ENCODE peak calls at places on chromosome 2, in six cellular contexts. One of them, this sample, is unnamed.

GRCh38 chr2:55175254-55176093 is 56.6 kb downstream of the CLHC1 start:
- DNase-seq in neuronal stem cell: no peak
- DNase-seq in cardiac fibroblast: peak
- DNase-seq in astrocyte: peak
- DNase-seq in CD8-positive, alpha-beta memory T cell: no peak
- DNase-seq in CD4-positive, CD25-positive, alpha-beta regulatory T cell: no peak
- DNase-seq in this sample: no peak

GRCh38 chr2:230475143-230475542 is 59.1 kb downstream of the SP100 start:
- DNase-seq in astrocyte: no peak
- DNase-seq in cardiac fibroblast: no peak
- DNase-seq in CD8-positive, alpha-beta memory T cell: no peak
- DNase-seq in neuronal stem cell: no peak
- DNase-seq in CD4-positive, CD25-positive, alpha-beta regulatory T cell: no peak
- DNase-seq in this sample: no peak

GRCh38 chr2:140876015-140876414 is 1254.8 kb downstream of the LRP1B start:
- DNase-seq in cardiac fibroblast: no peak
- DNase-seq in neuronal stem cell: no peak
- DNase-seq in CD8-positive, alpha-beta memory T cell: no peak
- DNase-seq in CD4-positive, CD25-positive, alpha-beta regulatory T cell: no peak
- DNase-seq in astrocyte: no peak
- DNase-seq in this sample: no peak

GRCh38 chr2:46383784-46384456 is 86.7 kb downstream of the EPAS1 start:
- DNase-seq in CD8-positive, alpha-beta memory T cell: no peak
- DNase-seq in astrocyte: no peak
- DNase-seq in neuronal stem cell: no peak
- DNase-seq in CD4-positive, CD25-positive, alpha-beta regulatory T cell: no peak
- DNase-seq in cardiac fibroblast: no peak
- DNase-seq in this sample: no peak

GRCh38 chr2:46162329-46162870 is 134.8 kb upstream of the EPAS1 start:
- DNase-seq in astrocyte: no peak
- DNase-seq in CD4-positive, CD25-positive, alpha-beta regulatory T cell: no peak
- DNase-seq in CD8-positive, alpha-beta memory T cell: no peak
- DNase-seq in cardiac fibroblast: peak
- DNase-seq in neuronal stem cell: no peak
- DNase-seq in this sample: no peak

GRCh38 chr2:77807531-77808215 is 285.5 kb upstream of the LRRTM4 start:
- DNase-seq in CD8-positive, alpha-beta memory T cell: no peak
- DNase-seq in cardiac fibroblast: no peak
- DNase-seq in astrocyte: no peak
- DNase-seq in neuronal stem cell: no peak
- DNase-seq in CD4-positive, CD25-positive, alpha-beta regulatory T cell: no peak
- DNase-seq in this sample: no peak

GRCh38 chr2:177172034-177172880 is 40.3 kb upstream of the HNRNPA3 start:
- DNase-seq in cardiac fibroblast: peak
- DNase-seq in astrocyte: peak
- DNase-seq in CD4-positive, CD25-positive, alpha-beta regulatory T cell: no peak
- DNase-seq in CD8-positive, alpha-beta memory T cell: no peak
- DNase-seq in neuronal stem cell: no peak
- DNase-seq in this sample: no peak

GRCh38 chr2:215946581-215946980 is 66.8 kb downstream of the MREG start:
- DNase-seq in CD8-positive, alpha-beta memory T cell: no peak
- DNase-seq in CD4-positive, CD25-positive, alpha-beta regulatory T cell: no peak
- DNase-seq in neuronal stem cell: no peak
- DNase-seq in astrocyte: no peak
- DNase-seq in cardiac fibroblast: no peak
- DNase-seq in this sample: no peak

GRCh38 chr2:204072443-204073324 is 136.1 kb downstream of the ICOS start:
- DNase-seq in cardiac fibroblast: peak
- DNase-seq in CD4-positive, CD25-positive, alpha-beta regulatory T cell: peak
- DNase-seq in astrocyte: no peak
- DNase-seq in neuronal stem cell: peak
- DNase-seq in CD8-positive, alpha-beta memory T cell: peak
- DNase-seq in this sample: peak

GRCh38 chr2:210452194-210452593 is 24.4 kb downstream of the LANCL1 start:
- DNase-seq in astrocyte: no peak
- DNase-seq in cardiac fibroblast: no peak
- DNase-seq in neuronal stem cell: no peak
- DNase-seq in CD8-positive, alpha-beta memory T cell: no peak
- DNase-seq in CD4-positive, CD25-positive, alpha-beta regulatory T cell: no peak
- DNase-seq in this sample: no peak

GRCh38 chr2:236177604-236177966 is 9.4 kb upstream of the GBX2 start:
- DNase-seq in CD8-positive, alpha-beta memory T cell: no peak
- DNase-seq in astrocyte: no peak
- DNase-seq in neuronal stem cell: peak
- DNase-seq in CD4-positive, CD25-positive, alpha-beta regulatory T cell: no peak
- DNase-seq in cardiac fibroblast: peak
- DNase-seq in this sample: no peak

GRCh38 chr2:241701155-241701404 is 759 bp upstream of the ING5 start:
- DNase-seq in astrocyte: peak
- DNase-seq in neuronal stem cell: no peak
- DNase-seq in CD8-positive, alpha-beta memory T cell: no peak
- DNase-seq in cardiac fibroblast: peak
- DNase-seq in CD4-positive, CD25-positive, alpha-beta regulatory T cell: no peak
- DNase-seq in this sample: no peak

GRCh38 chr2:58221909-58222308 is 19.2 kb downstream of the FANCL start:
- DNase-seq in neuronal stem cell: no peak
- DNase-seq in cardiac fibroblast: peak
- DNase-seq in astrocyte: no peak
- DNase-seq in CD8-positive, alpha-beta memory T cell: no peak
- DNase-seq in CD4-positive, CD25-positive, alpha-beta regulatory T cell: no peak
- DNase-seq in this sample: no peak

GRCh38 chr2:109174214-109174613 is 45.2 kb downstream of the SH3RF3 start:
- DNase-seq in cardiac fibroblast: no peak
- DNase-seq in CD4-positive, CD25-positive, alpha-beta regulatory T cell: no peak
- DNase-seq in neuronal stem cell: no peak
- DNase-seq in astrocyte: no peak
- DNase-seq in CD8-positive, alpha-beta memory T cell: no peak
- DNase-seq in this sample: no peak

GRCh38 chr2:172864182-172864581 is 128.5 kb downstream of the RAPGEF4 start:
- DNase-seq in cardiac fibroblast: peak
- DNase-seq in CD4-positive, CD25-positive, alpha-beta regulatory T cell: no peak
- DNase-seq in CD8-positive, alpha-beta memory T cell: no peak
- DNase-seq in astrocyte: no peak
- DNase-seq in neuronal stem cell: peak
- DNase-seq in this sample: peak

GRCh38 chr2:37472959-37473358 is 128.5 kb downstream of the QPCT start:
- DNase-seq in CD4-positive, CD25-positive, alpha-beta regulatory T cell: no peak
- DNase-seq in neuronal stem cell: no peak
- DNase-seq in astrocyte: peak
- DNase-seq in CD8-positive, alpha-beta memory T cell: no peak
- DNase-seq in cardiac fibroblast: peak
- DNase-seq in this sample: no peak

GRCh38 chr2:85577386-85578242 is at the start of gene VAMP8:
- DNase-seq in CD4-positive, CD25-positive, alpha-beta regulatory T cell: peak
- DNase-seq in astrocyte: no peak
- DNase-seq in neuronal stem cell: no peak
- DNase-seq in CD8-positive, alpha-beta memory T cell: peak
- DNase-seq in cardiac fibroblast: no peak
- DNase-seq in this sample: peak

GRCh38 chr2:86825728-86826386 is 35.1 kb upstream of the CD8A start:
- DNase-seq in CD4-positive, CD25-positive, alpha-beta regulatory T cell: no peak
- DNase-seq in CD8-positive, alpha-beta memory T cell: peak
- DNase-seq in astrocyte: no peak
- DNase-seq in neuronal stem cell: no peak
- DNase-seq in cardiac fibroblast: no peak
- DNase-seq in this sample: peak

GRCh38 chr2:68900496-68901198 is 29.4 kb upstream of the BMP10 start:
- DNase-seq in CD4-positive, CD25-positive, alpha-beta regulatory T cell: no peak
- DNase-seq in neuronal stem cell: no peak
- DNase-seq in astrocyte: no peak
- DNase-seq in CD8-positive, alpha-beta memory T cell: no peak
- DNase-seq in cardiac fibroblast: no peak
- DNase-seq in this sample: no peak

GRCh38 chr2:239760596-239760995 is 264.5 kb downstream of the NDUFA10 start:
- DNase-seq in astrocyte: no peak
- DNase-seq in CD8-positive, alpha-beta memory T cell: no peak
- DNase-seq in neuronal stem cell: no peak
- DNase-seq in CD4-positive, CD25-positive, alpha-beta regulatory T cell: no peak
- DNase-seq in cardiac fibroblast: no peak
- DNase-seq in this sample: no peak

GRCh38 chr2:237650455-237650850 is 23.1 kb downstream of the LRRFIP1 start:
- DNase-seq in cardiac fibroblast: no peak
- DNase-seq in neuronal stem cell: no peak
- DNase-seq in CD4-positive, CD25-positive, alpha-beta regulatory T cell: no peak
- DNase-seq in CD8-positive, alpha-beta memory T cell: no peak
- DNase-seq in astrocyte: no peak
- DNase-seq in this sample: no peak

GRCh38 chr2:65620524-65620923 is 188.1 kb upstream of the SPRED2 start:
- DNase-seq in astrocyte: no peak
- DNase-seq in neuronal stem cell: no peak
- DNase-seq in cardiac fibroblast: no peak
- DNase-seq in CD4-positive, CD25-positive, alpha-beta regulatory T cell: no peak
- DNase-seq in CD8-positive, alpha-beta memory T cell: no peak
- DNase-seq in this sample: no peak

GRCh38 chr2:212905640-212906201 is 245.7 kb downstream of the IKZF2 start:
- DNase-seq in cardiac fibroblast: peak
- DNase-seq in astrocyte: peak
- DNase-seq in CD8-positive, alpha-beta memory T cell: no peak
- DNase-seq in CD4-positive, CD25-positive, alpha-beta regulatory T cell: no peak
- DNase-seq in neuronal stem cell: peak
- DNase-seq in this sample: no peak

GRCh38 chr2:216341151-216341550 is 31.1 kb downstream of the MARCHF4 start:
- DNase-seq in CD4-positive, CD25-positive, alpha-beta regulatory T cell: no peak
- DNase-seq in cardiac fibroblast: no peak
- DNase-seq in astrocyte: peak
- DNase-seq in CD8-positive, alpha-beta memory T cell: no peak
- DNase-seq in neuronal stem cell: no peak
- DNase-seq in this sample: no peak

GRCh38 chr2:66577331-66578041 is 142.6 kb downstream of the MEIS1 start:
- DNase-seq in astrocyte: no peak
- DNase-seq in cardiac fibroblast: no peak
- DNase-seq in CD8-positive, alpha-beta memory T cell: no peak
- DNase-seq in neuronal stem cell: no peak
- DNase-seq in CD4-positive, CD25-positive, alpha-beta regulatory T cell: no peak
- DNase-seq in this sample: no peak

GRCh38 chr2:30231726-30232026 is 342 bp downstream of the LBH start:
- DNase-seq in CD4-positive, CD25-positive, alpha-beta regulatory T cell: no peak
- DNase-seq in neuronal stem cell: no peak
- DNase-seq in CD8-positive, alpha-beta memory T cell: no peak
- DNase-seq in cardiac fibroblast: no peak
- DNase-seq in astrocyte: no peak
- DNase-seq in this sample: no peak

GRCh38 chr2:26901326-26902183 is 53.6 kb downstream of the DPYSL5 start:
- DNase-seq in astrocyte: no peak
- DNase-seq in CD8-positive, alpha-beta memory T cell: no peak
- DNase-seq in neuronal stem cell: no peak
- DNase-seq in cardiac fibroblast: no peak
- DNase-seq in CD4-positive, CD25-positive, alpha-beta regulatory T cell: no peak
- DNase-seq in this sample: no peak
- H3K4me3 ChIP-seq in astrocyte: no peak
- H3K4me3 ChIP-seq in CD8-positive, alpha-beta memory T cell: no peak
- H3K4me3 ChIP-seq in neuronal stem cell: no peak
- H3K4me3 ChIP-seq in cardiac fibroblast: no peak
- H3K4me3 ChIP-seq in CD4-positive, CD25-positive, alpha-beta regulatory T cell: no peak
- H3K4me3 ChIP-seq in this sample: no peak

GRCh38 chr2:181657379-181657778 is 474 bp upstream of the CERKL start:
- DNase-seq in neuronal stem cell: no peak
- DNase-seq in CD4-positive, CD25-positive, alpha-beta regulatory T cell: no peak
- DNase-seq in CD8-positive, alpha-beta memory T cell: no peak
- DNase-seq in cardiac fibroblast: no peak
- DNase-seq in astrocyte: no peak
- DNase-seq in this sample: no peak
- H3K4me3 ChIP-seq in neuronal stem cell: no peak
- H3K4me3 ChIP-seq in CD4-positive, CD25-positive, alpha-beta regulatory T cell: no peak
- H3K4me3 ChIP-seq in CD8-positive, alpha-beta memory T cell: no peak
- H3K4me3 ChIP-seq in cardiac fibroblast: no peak
- H3K4me3 ChIP-seq in astrocyte: peak
- H3K4me3 ChIP-seq in this sample: peak

GRCh38 chr2:119156891-119157773 is 1.4 kb downstream of the C1QL2 start:
- DNase-seq in neuronal stem cell: no peak
- DNase-seq in CD8-positive, alpha-beta memory T cell: no peak
- DNase-seq in astrocyte: no peak
- DNase-seq in cardiac fibroblast: no peak
- DNase-seq in CD4-positive, CD25-positive, alpha-beta regulatory T cell: no peak
- DNase-seq in this sample: no peak

GRCh38 chr2:119158563-119159347 is at the start of gene C1QL2:
- DNase-seq in CD4-positive, CD25-positive, alpha-beta regulatory T cell: no peak
- DNase-seq in CD8-positive, alpha-beta memory T cell: no peak
- DNase-seq in neuronal stem cell: peak
- DNase-seq in astrocyte: no peak
- DNase-seq in cardiac fibroblast: no peak
- DNase-seq in this sample: no peak

GRCh38 chr2:119156105-119156890 is 2.3 kb downstream of the C1QL2 start:
- DNase-seq in cardiac fibroblast: no peak
- DNase-seq in astrocyte: no peak
- DNase-seq in CD4-positive, CD25-positive, alpha-beta regulatory T cell: no peak
- DNase-seq in neuronal stem cell: peak
- DNase-seq in CD8-positive, alpha-beta memory T cell: no peak
- DNase-seq in this sample: no peak

GRCh38 chr2:119157850-119158511 is 570 bp downstream of the C1QL2 start:
- DNase-seq in CD4-positive, CD25-positive, alpha-beta regulatory T cell: no peak
- DNase-seq in CD8-positive, alpha-beta memory T cell: no peak
- DNase-seq in cardiac fibroblast: no peak
- DNase-seq in astrocyte: no peak
- DNase-seq in neuronal stem cell: no peak
- DNase-seq in this sample: no peak

DNA sequence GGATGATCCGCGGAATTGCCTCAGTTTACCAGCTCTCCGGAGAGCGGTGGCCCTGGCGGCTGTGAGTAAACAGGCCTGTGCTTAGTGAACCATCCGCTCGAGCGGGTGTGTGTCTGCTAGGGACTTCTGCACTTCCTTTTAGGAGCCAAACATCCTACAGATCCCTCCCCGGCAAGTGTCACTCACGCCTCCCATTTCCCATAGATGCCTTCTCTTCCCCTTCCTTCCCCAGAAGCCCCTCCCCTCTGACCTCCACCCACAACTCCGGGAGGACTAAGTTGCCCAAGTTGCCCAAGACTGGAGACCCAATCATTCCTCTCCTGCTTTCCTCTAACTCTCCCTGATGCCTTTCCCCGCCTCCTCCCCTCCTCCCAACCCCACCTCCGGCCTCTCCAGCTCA is 2.9 kb downstream of the C1QL2 start:
- DNase-seq in cardiac fibroblast: no peak
- DNase-seq in neuronal stem cell: peak
- DNase-seq in CD8-positive, alpha-beta memory T cell: no peak
- DNase-seq in astrocyte: no peak
- DNase-seq in CD4-positive, CD25-positive, alpha-beta regulatory T cell: no peak
- DNase-seq in this sample: no peak
- H3K4me3 ChIP-seq in cardiac fibroblast: no peak
- H3K4me3 ChIP-seq in neuronal stem cell: no peak
- H3K4me3 ChIP-seq in CD8-positive, alpha-beta memory T cell: no peak
- H3K4me3 ChIP-seq in astrocyte: no peak
- H3K4me3 ChIP-seq in CD4-positive, CD25-positive, alpha-beta regulatory T cell: no peak
- H3K4me3 ChIP-seq in this sample: no peak

DNA sequence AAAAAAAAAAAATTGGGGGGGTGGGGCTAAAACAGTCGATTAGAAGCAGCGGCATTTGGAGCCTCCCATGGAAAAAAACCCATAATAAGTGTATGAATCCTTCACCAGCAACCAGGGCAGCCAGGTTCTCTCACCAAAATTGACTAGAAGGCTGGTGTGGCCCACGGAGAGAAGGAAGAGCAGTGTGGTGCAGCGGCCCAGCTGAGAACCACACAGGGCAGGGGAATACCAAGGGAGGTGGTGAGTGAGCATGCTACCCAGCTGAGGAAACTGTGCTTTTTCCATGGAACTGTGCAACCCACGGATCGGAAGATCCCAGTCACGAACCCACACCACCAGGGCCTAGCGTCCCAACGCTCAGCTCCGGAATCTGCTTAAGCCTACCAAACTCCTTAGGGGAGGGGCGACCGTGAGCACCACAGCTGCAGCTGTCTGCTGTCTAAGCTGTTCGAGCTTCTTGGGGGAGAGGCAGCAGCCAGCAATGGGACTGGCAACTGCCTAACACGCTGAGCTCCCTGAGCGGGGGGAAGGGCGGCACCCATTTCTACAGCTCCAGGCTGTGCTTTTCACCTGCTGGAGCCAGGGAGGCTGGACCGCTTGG is 1037.2 kb upstream of the ACVR2A start:
- DNase-seq in CD8-positive, alpha-beta memory T cell: no peak
- DNase-seq in CD4-positive, CD25-positive, alpha-beta regulatory T cell: no peak
- DNase-seq in cardiac fibroblast: no peak
- DNase-seq in astrocyte: no peak
- DNase-seq in neuronal stem cell: no peak
- DNase-seq in this sample: no peak
- H3K4me3 ChIP-seq in CD8-positive, alpha-beta memory T cell: no peak
- H3K4me3 ChIP-seq in CD4-positive, CD25-positive, alpha-beta regulatory T cell: no peak
- H3K4me3 ChIP-seq in cardiac fibroblast: no peak
- H3K4me3 ChIP-seq in astrocyte: no peak
- H3K4me3 ChIP-seq in neuronal stem cell: no peak
- H3K4me3 ChIP-seq in this sample: no peak

This sample was measured in Peyer's patch.